ENCODE peak calls at places on chromosomes 4 and X, in seven cellular contexts. K is colonic mucosa; J is CD8-positive, alpha-beta memory T cell; R is iPS DF 6.9; B is left ventricle myocardium inferior; U is effector memory CD4-positive, alpha-beta T cell; X is dorsolateral prefrontal cortex. F is an unnamed sample.

GRCh38 chrX:15215366-15215765 is 54.5 kb downstream of the ASB9 start:
- DNase-seq in K (no peak), J (no peak), R (no peak), B (no peak), U (no peak), X (no peak), F (peak)

GRCh38 chr4:8723222-8723980 is 130.8 kb downstream of the CPZ start:
- DNase-seq in K (no peak), J (no peak), R (no peak), B (no peak), U (no peak), X (peak), F (no peak)

GRCh38 chr4:132827522-132827921 is 321.6 kb upstream of the PCDH10 start:
- DNase-seq in K (no peak), J (no peak), R (no peak), B (no peak), U (no peak), X (no peak), F (no peak)

GRCh38 chr4:29051381-29051965 is 1668.7 kb upstream of the PCDH7 start:
- DNase-seq in K (no peak), J (no peak), R (no peak), B (no peak), U (no peak), X (no peak), F (no peak)

GRCh38 chr4:17336524-17336941 is 175.4 kb downstream of the QDPR start:
- DNase-seq in K (peak), J (peak), R (no peak), B (peak), U (peak), X (no peak), F (no peak)

GRCh38 chr4:96347582-96347981 is 507.7 kb downstream of the PDHA2 start:
- DNase-seq in K (no peak), J (no peak), R (no peak), B (no peak), U (no peak), X (no peak), F (no peak)

GRCh38 chr4:108446554-108446953 is 173.8 kb upstream of the RPL34 start:
- DNase-seq in K (peak), J (no peak), R (no peak), B (no peak), U (no peak), X (no peak), F (peak)

GRCh38 chr4:83993774-83994173 is 457.9 kb downstream of the GPAT3 start:
- DNase-seq in K (no peak), J (no peak), R (peak), B (no peak), U (no peak), X (no peak), F (peak)

GRCh38 chr4:38455092-38455855 is 208.7 kb upstream of the KLF3 start:
- DNase-seq in K (no peak), J (no peak), R (no peak), B (no peak), U (no peak), X (no peak), F (no peak)

GRCh38 chr4:159291176-159291575 is 188.3 kb downstream of the RAPGEF2 start:
- DNase-seq in K (no peak), J (no peak), R (no peak), B (no peak), U (no peak), X (no peak), F (no peak)

GRCh38 chrX:13483773-13484172 is 85.6 kb upstream of the EGFL6 start:
- DNase-seq in K (no peak), J (no peak), R (no peak), B (no peak), U (no peak), X (no peak), F (no peak)

GRCh38 chr4:153514001-153514526 is 47.9 kb downstream of the TMEM131L start:
- DNase-seq in K (no peak), J (no peak), R (no peak), B (no peak), U (no peak), X (no peak), F (peak)

GRCh38 chrX:150845091-150845490 is 53.4 kb downstream of the CD99L2 start:
- DNase-seq in K (no peak), J (no peak), R (no peak), B (no peak), U (no peak), X (no peak), F (no peak)

GRCh38 chrX:338281-338835 is 19.8 kb upstream of the GTPBP6 start:
- DNase-seq in K (no peak), J (no peak), R (no peak), B (peak), U (no peak), X (no peak), F (no peak)

GRCh38 chrX:136783159-136783558 is 2.4 kb upstream of the ARHGEF6 start:
- DNase-seq in K (no peak), J (no peak), R (no peak), B (no peak), U (no peak), X (no peak), F (no peak)

GRCh38 chrX:105050921-105051320 is 169.6 kb downstream of the TEX13A start:
- DNase-seq in K (no peak), J (no peak), R (no peak), B (no peak), U (no peak), X (no peak), F (no peak)

DNA sequence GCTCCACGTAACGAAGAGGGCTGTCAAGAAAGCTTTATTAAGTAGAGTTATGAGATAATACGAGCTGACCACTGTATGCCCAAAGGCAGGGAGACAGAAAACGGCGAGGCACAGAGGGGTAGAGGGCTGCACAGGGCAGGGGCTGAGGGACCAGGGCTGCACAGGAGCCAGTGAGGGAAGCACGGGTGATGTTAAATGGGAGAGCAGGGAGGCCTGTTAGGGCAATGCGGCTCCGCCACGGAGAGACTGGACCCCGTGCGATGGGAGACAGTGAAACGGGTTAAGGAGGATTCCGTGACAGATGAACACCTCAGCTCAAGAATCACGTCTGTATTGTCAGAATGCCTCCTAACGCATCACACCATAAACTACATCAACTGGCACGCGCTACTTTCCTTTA is 25.1 kb downstream of the FAT1 start:
- DNase-seq in K (no peak), J (no peak), R (no peak), B (no peak), U (no peak), X (no peak), F (no peak)
- H3K27ac ChIP-seq in K (no peak), J (no peak), R (no peak), B (peak), U (no peak), X (no peak), F (no peak)

GRCh38 chr4:76463568-76463967 is 28.5 kb downstream of the SHROOM3 start:
- DNase-seq in K (no peak), J (no peak), R (no peak), B (no peak), U (no peak), X (no peak), F (no peak)

GRCh38 chr4:76459291-76459723 is 24.3 kb downstream of the SHROOM3 start:
- DNase-seq in K (no peak), J (no peak), R (peak), B (no peak), U (no peak), X (no peak), F (peak)

GRCh38 chr4:76457885-76458284 is 22.9 kb downstream of the SHROOM3 start:
- DNase-seq in K (no peak), J (no peak), R (no peak), B (no peak), U (no peak), X (no peak), F (peak)

GRCh38 chr4:76458297-76458696 is 23.3 kb downstream of the SHROOM3 start:
- DNase-seq in K (no peak), J (no peak), R (no peak), B (no peak), U (no peak), X (no peak), F (no peak)

GRCh38 chr4:76458829-76459228 is 23.8 kb downstream of the SHROOM3 start:
- DNase-seq in K (no peak), J (no peak), R (no peak), B (no peak), U (no peak), X (no peak), F (peak)
- H3K4me3 ChIP-seq in K (no peak), J (no peak), R (no peak), B (no peak), U (no peak), X (no peak), F (peak)

GRCh38 chr4:41256740-41257256 is at the start of gene UCHL1:
- DNase-seq in K (no peak), J (no peak), R (peak), B (peak), U (no peak), X (peak), F (peak)

GRCh38 chr4:41256131-41256739 is 493 bp upstream of the UCHL1 start:
- DNase-seq in K (no peak), J (no peak), R (no peak), B (no peak), U (no peak), X (no peak), F (peak)

GRCh38 chr4:41258783-41259182 is 2.1 kb downstream of the UCHL1 start:
- DNase-seq in K (no peak), J (no peak), R (no peak), B (no peak), U (no peak), X (peak), F (peak)

GRCh38 chr4:41257257-41257900 is 651 bp downstream of the UCHL1 start:
- DNase-seq in K (peak), J (no peak), R (peak), B (peak), U (no peak), X (peak), F (peak)

DNA sequence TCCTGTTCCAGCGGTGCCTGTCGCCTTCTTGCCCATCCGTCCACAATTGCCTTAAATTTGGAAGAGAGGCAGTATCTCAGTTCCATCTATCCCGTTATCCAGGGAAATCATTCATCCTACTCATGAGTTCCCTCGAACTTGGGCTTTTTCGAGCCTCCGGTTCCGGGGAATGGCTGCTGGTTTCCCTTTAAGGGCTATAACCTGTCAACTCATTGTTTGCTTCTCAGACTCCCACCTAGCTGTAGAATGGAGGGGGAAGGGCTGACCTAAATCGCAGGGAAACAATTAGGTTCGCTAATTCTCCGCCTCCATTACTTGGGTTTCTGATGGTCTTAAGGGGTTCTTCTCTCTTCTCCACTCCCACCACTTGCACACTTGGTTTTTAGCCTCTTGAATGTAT is 1.2 kb downstream of the UCHL1 start:
- DNase-seq in K (no peak), J (no peak), R (no peak), B (no peak), U (no peak), X (no peak), F (no peak)
- H3K27ac ChIP-seq in K (no peak), J (no peak), R (no peak), B (no peak), U (no peak), X (no peak), F (no peak)

DNA sequence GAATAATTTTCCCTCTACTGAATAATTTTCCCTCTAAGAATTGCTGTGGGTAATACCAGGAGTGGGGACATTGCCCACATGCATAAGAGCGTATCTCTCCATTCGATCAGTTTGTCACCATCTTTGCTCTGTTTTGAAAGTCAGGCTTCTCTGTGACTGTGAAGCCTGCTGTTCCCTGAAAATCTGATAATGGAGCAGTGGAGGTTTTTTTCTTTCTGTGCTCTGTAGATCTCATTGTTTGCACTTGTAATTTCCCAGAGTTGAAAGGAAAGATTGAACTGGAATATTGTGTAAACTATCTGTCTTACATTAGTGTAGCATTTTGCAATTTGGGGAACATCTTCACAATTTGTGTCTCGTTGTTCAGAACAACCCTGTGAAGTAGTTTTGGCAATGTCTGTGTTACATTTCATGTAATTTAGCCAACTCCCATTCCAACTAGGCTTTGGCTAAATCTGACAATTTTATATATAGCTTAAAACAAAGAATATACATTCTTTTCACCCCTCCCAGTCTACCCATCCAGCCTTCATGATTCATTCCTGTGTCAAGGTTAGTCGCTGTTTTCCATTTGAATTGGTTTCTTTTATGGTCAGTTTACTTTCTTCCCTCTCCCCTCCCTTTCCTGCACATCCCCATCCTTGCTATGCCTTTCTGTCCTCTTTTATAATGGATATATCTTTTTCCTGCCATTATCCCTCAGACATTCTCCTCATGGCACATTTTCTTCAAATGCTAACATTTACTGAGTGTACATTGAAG is 4.5 kb downstream of the ZXDB start:
- DNase-seq in K (no peak), J (no peak), R (no peak), B (no peak), U (no peak), X (no peak), F (no peak)
- H3K4me3 ChIP-seq in K (no peak), J (no peak), R (no peak), B (peak), U (no peak), X (no peak), F (no peak)

DNA sequence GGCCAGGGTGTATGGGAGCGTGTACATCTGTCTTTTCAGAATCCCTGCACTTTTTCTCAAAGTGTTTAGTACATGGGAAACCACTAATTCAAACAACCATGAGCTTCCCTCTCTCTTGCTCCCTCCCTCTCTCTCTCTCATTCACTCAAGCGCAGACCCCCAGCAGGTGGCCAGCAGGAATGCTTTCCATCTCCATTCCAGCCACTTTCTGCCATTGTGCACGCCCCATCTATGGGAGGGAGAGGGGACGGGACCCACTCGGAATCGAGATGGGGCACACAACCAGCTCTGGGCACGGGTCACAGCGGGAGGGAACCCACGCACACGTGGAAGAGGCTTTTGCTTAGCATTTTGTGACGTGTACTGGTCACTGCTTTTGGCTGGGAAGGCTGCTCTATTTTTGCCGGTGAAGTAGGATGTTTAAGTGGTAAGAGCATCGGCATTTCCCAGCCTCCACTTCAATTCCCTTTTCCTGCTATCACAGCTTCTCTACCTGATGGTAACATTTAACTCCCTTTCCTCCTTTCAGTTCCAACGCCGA is 84.3 kb downstream of the IRF2 start:
- DNase-seq in K (no peak), J (no peak), R (no peak), B (no peak), U (no peak), X (no peak), F (no peak)
- H3K27ac ChIP-seq in K (no peak), J (no peak), R (no peak), B (peak), U (no peak), X (peak), F (no peak)